ENCODE peak calls at places on chromosomes 16 and 17, in four cellular contexts. R, P, O and B are unnamed samples.
A peak's percentile ranks its signal among the peaks of the same experiment; 100 is the strongest.

GRCh38 chr17:29596811-29597210 is 3.9 kb downstream of the ANKRD13B start:
- DNase-seq in O (peak; percentile 37), P (no peak), R (no peak), B (no peak)

GRCh38 chr17:67151717-67152116 is 93.3 kb downstream of the HELZ start:
- DNase-seq in P (no peak), R (peak; percentile 38), O (no peak), B (no peak)

GRCh38 chr16:26963109-26963508 is 103.6 kb upstream of the C16orf82 start:
- DNase-seq in R (no peak), O (peak; percentile 60), P (peak; percentile 12), B (peak; percentile 63)

GRCh38 chr17:47818002-47818695 is 3.4 kb downstream of the OSBPL7 start:
- DNase-seq in O (no peak), R (no peak), P (no peak), B (no peak)

GRCh38 chr17:72901657-72902056 is 190.8 kb downstream of the SLC39A11 start:
- DNase-seq in O (peak; percentile 64), R (no peak), P (no peak), B (no peak)

GRCh38 chr16:73202176-73202729 is 154.3 kb upstream of the ZFHX3 start:
- DNase-seq in P (peak; percentile 55), O (no peak), R (no peak), B (no peak)

GRCh38 chr16:64880994-64881393 is 240.9 kb downstream of the CDH11 start:
- DNase-seq in O (no peak), R (no peak), P (no peak), B (no peak)

GRCh38 chr16:89395150-89396142 is 94.9 kb downstream of the ANKRD11 start:
- DNase-seq in O (no peak), R (peak; percentile 88), P (peak; percentile 97), B (no peak)

GRCh38 chr17:37770631-37771518 is 26.0 kb upstream of the HNF1B start:
- DNase-seq in R (peak; percentile 79), P (peak; percentile 61), O (peak; percentile 40), B (peak; percentile 80)

GRCh38 chr17:4043862-4044261 is 79.6 kb upstream of the ATP2A3 start:
- DNase-seq in O (no peak), P (no peak), R (no peak), B (no peak)

GRCh38 chr16:48445782-48446533 is 60.7 kb upstream of the SIAH1 start:
- DNase-seq in R (no peak), O (no peak), P (no peak), B (no peak)

GRCh38 chr16:9123401-9123800 is 32.0 kb downstream of the HAPSTR1 start:
- DNase-seq in P (no peak), O (no peak), R (no peak), B (no peak)

GRCh38 chr16:85759136-85759535 is 8.2 kb upstream of the C16orf74 start:
- DNase-seq in O (no peak), R (no peak), P (no peak), B (no peak)

GRCh38 chr16:6377956-6378355 is 954.7 kb upstream of the RBFOX1 start:
- DNase-seq in P (no peak), R (no peak), O (no peak), B (no peak)

GRCh38 chr16:24906199-24906808 is 60.5 kb downstream of the SLC5A11 start:
- DNase-seq in R (no peak), P (peak; percentile 11), O (no peak), B (no peak)

GRCh38 chr17:77288115-77288619 is 147.4 kb downstream of the SEC14L1 start:
- DNase-seq in R (no peak), P (no peak), O (no peak), B (no peak)

GRCh38 chr17:28385037-28385797 is 13.7 kb downstream of the SARM1 start:
- DNase-seq in P (no peak), R (no peak), O (no peak), B (peak; percentile 42)

GRCh38 chr17:39632153-39632941 is 4.6 kb upstream of the STARD3 start:
- DNase-seq in R (no peak), O (no peak), P (no peak), B (no peak)

GRCh38 chr17:28685366-28685765 is 23.4 kb downstream of the SUPT6H start:
- DNase-seq in R (no peak), O (no peak), P (no peak), B (no peak)

GRCh38 chr16:46743232-46743719 is 4.9 kb downstream of the MYLK3 start:
- DNase-seq in R (no peak), O (peak; percentile 85), P (peak; percentile 33), B (no peak)

GRCh38 chr16:9033125-9033830 is 58.2 kb upstream of the HAPSTR1 start:
- DNase-seq in R (peak; percentile 81), P (peak; percentile 76), O (peak; percentile 50), B (peak; percentile 74)

GRCh38 chr16:10616744-10617640 is 36.6 kb upstream of the EMP2 start:
- DNase-seq in P (peak; percentile 96), O (no peak), R (no peak), B (peak; percentile 31)

DNA sequence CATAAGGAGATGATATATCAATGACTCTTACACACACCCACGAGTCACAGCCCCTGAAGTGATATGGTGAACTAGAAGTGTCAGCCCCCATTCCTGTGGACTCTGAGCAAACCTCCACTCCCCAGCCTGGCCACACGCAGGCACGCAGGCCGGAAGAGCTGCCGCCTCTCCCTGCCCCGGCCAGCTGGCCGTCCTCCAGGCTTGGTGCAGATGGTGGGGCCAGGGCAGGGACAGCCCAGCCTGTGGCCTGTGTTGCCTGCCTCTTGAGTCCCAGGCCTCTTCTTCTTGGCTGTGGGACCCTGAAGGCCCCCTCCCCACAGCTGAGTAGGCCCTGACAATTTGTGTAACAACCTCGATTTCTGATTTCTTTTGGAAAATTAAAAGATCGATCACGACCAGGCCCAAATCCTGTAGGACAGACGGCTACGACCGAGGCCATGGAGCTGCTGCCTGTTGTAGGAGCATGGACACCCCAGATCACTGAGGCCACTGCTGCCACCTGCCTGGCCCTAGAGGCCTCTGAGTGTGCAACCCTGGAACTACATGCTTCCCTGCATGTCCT is 10.0 kb upstream of the MPRIP start:
- DNase-seq in R (peak; percentile 78), P (peak; percentile 64), O (peak; percentile 38), B (no peak)
- TF ChIP-seq NR3C1 in R (no peak), P (no peak), O (no peak), B (no peak)

GRCh38 chr16:87602005-87602790 is at the start of gene JPH3:
- DNase-seq in O (no peak), R (no peak), P (no peak), B (peak; percentile 78)
- TF ChIP-seq USF2 in O (no peak), R (no peak), P (no peak), B (no peak)

DNA sequence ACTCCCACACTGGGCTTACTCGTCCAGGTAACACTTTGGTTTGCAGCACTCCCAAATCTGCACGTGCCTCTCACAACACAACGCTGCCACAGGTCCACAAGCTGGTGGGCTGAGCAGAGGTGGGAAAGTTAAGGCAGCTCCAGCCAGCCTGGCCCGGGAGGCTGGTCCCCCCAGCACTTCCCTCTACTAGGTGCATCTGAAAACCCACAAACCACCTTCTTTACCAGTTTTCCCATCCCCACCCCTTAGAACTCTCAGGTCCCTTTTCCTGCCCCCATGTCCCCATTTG is 1.4 kb upstream of the GAA start:
- DNase-seq in P (no peak), R (no peak), O (no peak), B (no peak)
- TF ChIP-seq NR3C1 in P (no peak), R (no peak), O (no peak), B (no peak)

GRCh38 chr17:48995871-48996695 is 1.1 kb upstream of the IGF2BP1 start:
- DNase-seq in O (peak; percentile 94), R (peak; percentile 95), P (peak; percentile 93), B (peak; percentile 94)

GRCh38 chr17:48996696-48997102 is 486 bp upstream of the IGF2BP1 start:
- DNase-seq in P (no peak), R (no peak), O (peak; percentile 91), B (no peak)

GRCh38 chr17:48997103-48997826 is at the start of gene IGF2BP1:
- DNase-seq in P (peak; percentile 81), O (no peak), R (peak; percentile 88), B (peak; percentile 77)

GRCh38 chr17:48994548-48995331 is 2.4 kb upstream of the IGF2BP1 start:
- DNase-seq in O (no peak), R (no peak), P (no peak), B (no peak)

DNA sequence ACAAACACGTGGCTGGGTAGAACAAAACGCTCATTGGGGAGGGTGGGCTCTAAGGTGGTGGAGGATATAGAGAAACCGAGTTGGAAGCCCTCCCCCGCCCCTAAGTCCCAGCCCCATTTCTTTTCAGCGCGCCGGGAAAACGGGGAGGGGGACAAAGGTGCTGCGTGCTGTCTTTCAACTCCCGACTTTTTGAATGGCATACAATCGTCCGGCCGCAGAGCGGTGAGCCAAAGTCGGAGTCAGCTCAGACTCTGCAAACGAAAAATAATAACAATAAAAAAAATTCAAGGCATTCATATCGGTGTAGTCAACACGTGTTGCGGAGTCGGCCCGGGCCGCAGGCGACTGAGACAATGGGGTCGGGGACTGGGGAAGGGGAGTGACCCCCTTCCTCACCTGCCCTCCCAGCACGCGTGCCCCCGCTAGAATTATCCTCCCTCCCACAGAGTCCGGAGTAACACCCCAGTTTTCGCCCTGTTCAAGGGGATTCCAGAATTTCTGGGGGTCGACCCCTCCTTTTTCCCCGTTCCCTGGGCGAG is 1.8 kb upstream of the IGF2BP1 start:
- DNase-seq in O (peak; percentile 73), R (no peak), P (no peak), B (peak; percentile 67)
- TF ChIP-seq USF2 in O (no peak), R (no peak), P (no peak), B (no peak)

DNA sequence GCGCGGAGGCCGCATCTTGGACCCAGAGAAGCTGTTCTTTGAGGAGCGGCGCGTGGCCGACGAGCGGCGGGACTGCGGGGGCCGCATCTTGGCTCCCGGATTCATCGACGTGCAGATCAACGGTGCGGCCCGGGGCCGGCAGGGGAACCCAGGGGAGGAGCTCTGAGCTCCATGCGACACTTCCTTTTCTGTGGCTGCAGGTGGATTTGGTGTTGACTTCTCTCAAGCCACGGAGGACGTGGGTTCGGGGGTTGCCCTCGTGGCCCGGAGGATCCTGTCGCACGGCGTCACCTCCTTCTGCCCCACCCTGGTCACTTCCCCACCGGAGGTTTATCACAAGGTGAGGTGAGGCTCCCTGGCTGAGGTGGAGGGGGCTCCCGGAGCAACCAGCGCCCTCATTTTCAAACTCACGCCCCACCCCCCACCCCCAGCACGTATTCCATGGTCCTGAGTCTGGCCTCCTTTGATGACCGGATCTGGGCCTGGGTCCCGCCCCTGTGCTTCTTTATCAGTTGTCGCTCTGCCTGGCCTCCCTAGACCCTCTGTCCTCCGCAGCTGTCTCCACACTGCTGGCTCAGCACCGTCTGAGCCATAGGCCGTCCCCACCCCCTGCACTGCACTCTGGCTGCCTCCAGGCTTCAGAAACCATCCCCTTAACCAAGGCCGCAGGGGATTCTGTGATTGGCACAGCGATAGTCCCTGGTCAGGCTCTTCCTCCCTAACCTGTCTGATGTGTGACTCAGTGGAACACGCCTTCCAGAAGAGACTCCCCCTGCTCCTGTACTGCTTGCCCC is 810 bp downstream of the AMDHD2 start:
- DNase-seq in O (peak; percentile 76), R (no peak), P (peak; percentile 70), B (no peak)
- TF ChIP-seq NR3C1 in O (no peak), R (no peak), P (no peak), B (no peak)

GRCh38 chr17:33972756-33973155 is 282.3 kb upstream of the CCL2 start:
- DNase-seq in O (no peak), P (no peak), R (no peak), B (no peak)
- TF ChIP-seq USF2 in O (no peak), P (no peak), R (no peak), B (no peak)